ENCODE peak calls at places on chromosomes 2 and 18, in eight cellular contexts. One of them, this sample, is unnamed.
A peak's percentile ranks its signal among the peaks of the same experiment; 100 is the strongest.

GRCh38 chr2:166725907-166726306 is 162.4 kb upstream of the XIRP2 start:
- DNase-seq in AG08396: no peak
- DNase-seq in IMR-90: no peak
- DNase-seq in stimulated activated CD8-positive, alpha-beta memory T cell treated with anti-CD3 and anti-CD28 coated beads, Interleukin-4, amount 100 ng/mL, for 24 hours: no peak
- DNase-seq in left kidney: no peak
- DNase-seq in effector memory CD4-positive, alpha-beta T cell: no peak
- DNase-seq in memory B cell: no peak
- DNase-seq in amygdala: no peak
- DNase-seq in this sample: no peak

GRCh38 chr2:159155791-159156190 is 130.7 kb downstream of the WDSUB1 start:
- DNase-seq in AG08396: no peak
- DNase-seq in IMR-90: no peak
- DNase-seq in stimulated activated CD8-positive, alpha-beta memory T cell treated with anti-CD3 and anti-CD28 coated beads, Interleukin-4, amount 100 ng/mL, for 24 hours: no peak
- DNase-seq in left kidney: no peak
- DNase-seq in effector memory CD4-positive, alpha-beta T cell: no peak
- DNase-seq in memory B cell: no peak
- DNase-seq in amygdala: no peak
- DNase-seq in this sample: no peak

GRCh38 chr2:104597942-104598341 is 256.0 kb upstream of the POU3F3 start:
- DNase-seq in AG08396: no peak
- DNase-seq in IMR-90: no peak
- DNase-seq in stimulated activated CD8-positive, alpha-beta memory T cell treated with anti-CD3 and anti-CD28 coated beads, Interleukin-4, amount 100 ng/mL, for 24 hours: no peak
- DNase-seq in left kidney: no peak
- DNase-seq in effector memory CD4-positive, alpha-beta T cell: no peak
- DNase-seq in memory B cell: no peak
- DNase-seq in amygdala: no peak
- DNase-seq in this sample: no peak

GRCh38 chr2:100114011-100114433 is 28.4 kb downstream of the AFF3 start:
- DNase-seq in AG08396: no peak
- DNase-seq in IMR-90: no peak
- DNase-seq in stimulated activated CD8-positive, alpha-beta memory T cell treated with anti-CD3 and anti-CD28 coated beads, Interleukin-4, amount 100 ng/mL, for 24 hours: no peak
- DNase-seq in left kidney: no peak
- DNase-seq in effector memory CD4-positive, alpha-beta T cell: no peak
- DNase-seq in memory B cell: no peak
- DNase-seq in amygdala: no peak
- DNase-seq in this sample: no peak

GRCh38 chr18:74451148-74451547 is 6.0 kb downstream of the DIPK1C start:
- DNase-seq in AG08396: no peak
- DNase-seq in IMR-90: no peak
- DNase-seq in stimulated activated CD8-positive, alpha-beta memory T cell treated with anti-CD3 and anti-CD28 coated beads, Interleukin-4, amount 100 ng/mL, for 24 hours: no peak
- DNase-seq in left kidney: no peak
- DNase-seq in effector memory CD4-positive, alpha-beta T cell: no peak
- DNase-seq in memory B cell: no peak
- DNase-seq in amygdala: no peak
- DNase-seq in this sample: no peak

GRCh38 chr2:7728388-7728787 is 811.2 kb downstream of the RNF144A start:
- DNase-seq in AG08396: no peak
- DNase-seq in IMR-90: no peak
- DNase-seq in stimulated activated CD8-positive, alpha-beta memory T cell treated with anti-CD3 and anti-CD28 coated beads, Interleukin-4, amount 100 ng/mL, for 24 hours: no peak
- DNase-seq in left kidney: no peak
- DNase-seq in effector memory CD4-positive, alpha-beta T cell: no peak
- DNase-seq in memory B cell: no peak
- DNase-seq in amygdala: no peak
- DNase-seq in this sample: no peak

GRCh38 chr18:8480506-8481328 is 128.5 kb upstream of the RAB12 start:
- DNase-seq in AG08396: peak; percentile 55
- DNase-seq in IMR-90: peak; percentile 73
- DNase-seq in stimulated activated CD8-positive, alpha-beta memory T cell treated with anti-CD3 and anti-CD28 coated beads, Interleukin-4, amount 100 ng/mL, for 24 hours: no peak
- DNase-seq in left kidney: peak; percentile 87
- DNase-seq in effector memory CD4-positive, alpha-beta T cell: no peak
- DNase-seq in memory B cell: no peak
- DNase-seq in amygdala: peak; percentile 3
- DNase-seq in this sample: peak; percentile 44

GRCh38 chr2:183125659-183126341 is 1.6 kb downstream of the NUP35 start:
- DNase-seq in AG08396: no peak
- DNase-seq in IMR-90: no peak
- DNase-seq in stimulated activated CD8-positive, alpha-beta memory T cell treated with anti-CD3 and anti-CD28 coated beads, Interleukin-4, amount 100 ng/mL, for 24 hours: no peak
- DNase-seq in left kidney: peak; percentile 6
- DNase-seq in effector memory CD4-positive, alpha-beta T cell: no peak
- DNase-seq in memory B cell: no peak
- DNase-seq in amygdala: no peak
- DNase-seq in this sample: no peak

GRCh38 chr2:15730545-15731212 is 139.0 kb downstream of the DDX1 start:
- DNase-seq in AG08396: peak; percentile 91
- DNase-seq in IMR-90: peak; percentile 92
- DNase-seq in stimulated activated CD8-positive, alpha-beta memory T cell treated with anti-CD3 and anti-CD28 coated beads, Interleukin-4, amount 100 ng/mL, for 24 hours: no peak
- DNase-seq in left kidney: peak; percentile 85
- DNase-seq in effector memory CD4-positive, alpha-beta T cell: no peak
- DNase-seq in memory B cell: no peak
- DNase-seq in amygdala: peak; percentile 76
- DNase-seq in this sample: peak; percentile 87

GRCh38 chr2:105739408-105739807 is 5.3 kb upstream of the NCK2 start:
- DNase-seq in AG08396: no peak
- DNase-seq in IMR-90: no peak
- DNase-seq in stimulated activated CD8-positive, alpha-beta memory T cell treated with anti-CD3 and anti-CD28 coated beads, Interleukin-4, amount 100 ng/mL, for 24 hours: no peak
- DNase-seq in left kidney: no peak
- DNase-seq in effector memory CD4-positive, alpha-beta T cell: no peak
- DNase-seq in memory B cell: no peak
- DNase-seq in amygdala: no peak
- DNase-seq in this sample: no peak

GRCh38 chr2:238974061-238974460 is 126.2 kb downstream of the TWIST2 start:
- DNase-seq in AG08396: peak; percentile 69
- DNase-seq in IMR-90: peak; percentile 67
- DNase-seq in stimulated activated CD8-positive, alpha-beta memory T cell treated with anti-CD3 and anti-CD28 coated beads, Interleukin-4, amount 100 ng/mL, for 24 hours: no peak
- DNase-seq in left kidney: no peak
- DNase-seq in effector memory CD4-positive, alpha-beta T cell: no peak
- DNase-seq in memory B cell: no peak
- DNase-seq in amygdala: no peak
- DNase-seq in this sample: no peak

This sample was measured in anterior cingulate cortex.